ENCODE peak calls at places on chromosomes 12 and 14, in ten cellular contexts. U is pancreas, O is brain pericyte, A is stomach, S is aorta, V is A549, N is thoracic aorta, F is DMS53, M is HuH-7.5, K is left ventricle myocardium superior. B is an unnamed sample.

GRCh38 chr12:83823386-83824045 is 1089.1 kb downstream of the SLC6A15 start:
- DNase-seq in U (no peak), O (no peak), A (peak; percentile 63), S (peak; percentile 59), V (peak; percentile 61), N (no peak), F (peak; percentile 89), M (peak; percentile 10), K (peak; percentile 40), B (peak; percentile 3)

GRCh38 chr14:91029451-91030217 is 30.8 kb downstream of the RPS6KA5 start:
- DNase-seq in U (no peak), O (no peak), A (no peak), S (no peak), V (peak; percentile 10), N (no peak), F (peak; percentile 13), M (no peak), K (no peak), B (peak; percentile 15)

GRCh38 chr14:85471744-85472143 is 58.2 kb upstream of the FLRT2 start:
- DNase-seq in U (no peak), O (peak; percentile 84), A (no peak), S (no peak), V (peak; percentile 95), N (no peak), F (peak; percentile 91), M (peak; percentile 16), K (no peak), B (no peak)

GRCh38 chr14:92384461-92385133 is 61.6 kb downstream of the SLC24A4 start:
- DNase-seq in U (no peak), O (no peak), A (no peak), S (no peak), V (no peak), N (no peak), F (no peak), M (no peak), K (no peak), B (no peak)

GRCh38 chr12:56115329-56115728 is 1.1 kb upstream of the RPL41 start:
- DNase-seq in U (no peak), O (no peak), A (no peak), S (no peak), V (peak; percentile 33), N (no peak), F (peak; percentile 64), M (no peak), K (peak; percentile 38), B (no peak)

GRCh38 chr12:69435644-69436043 is 34.5 kb upstream of the FRS2 start:
- DNase-seq in U (no peak), O (no peak), A (no peak), S (no peak), V (no peak), N (no peak), F (peak; percentile 14), M (no peak), K (no peak), B (no peak)

GRCh38 chr12:127984386-127985055 is 282.4 kb upstream of the TMEM132C start:
- DNase-seq in U (no peak), O (no peak), A (no peak), S (no peak), V (no peak), N (no peak), F (no peak), M (no peak), K (no peak), B (no peak)

GRCh38 chr12:130876758-130877157 is 4.9 kb downstream of the RAN start:
- DNase-seq in U (no peak), O (no peak), A (no peak), S (no peak), V (no peak), N (no peak), F (no peak), M (no peak), K (no peak), B (no peak)

GRCh38 chr14:106166232-106166631 is 639.8 kb downstream of the TMEM121 start:
- DNase-seq in U (no peak), O (no peak), A (no peak), S (no peak), V (no peak), N (no peak), F (no peak), M (no peak), K (no peak), B (peak; percentile 15)

GRCh38 chr14:82999802-83000201 is 1466.1 kb upstream of the SEL1L start:
- DNase-seq in U (no peak), O (no peak), A (no peak), S (no peak), V (no peak), N (no peak), F (peak; percentile 9), M (no peak), K (no peak), B (no peak)

GRCh38 chr12:99059824-99060526 is 414.9 kb downstream of the APAF1 start:
- DNase-seq in U (no peak), O (no peak), A (no peak), S (no peak), V (no peak), N (no peak), F (no peak), M (no peak), K (peak; percentile 57), B (no peak)

GRCh38 chr14:84857571-84857970 is 672.4 kb upstream of the FLRT2 start:
- DNase-seq in U (no peak), O (no peak), A (no peak), S (no peak), V (no peak), N (no peak), F (peak; percentile 7), M (no peak), K (no peak), B (no peak)

GRCh38 chr12:122939151-122939550 is 27.1 kb downstream of the ABCB9 start:
- DNase-seq in U (no peak), O (no peak), A (no peak), S (no peak), V (no peak), N (no peak), F (no peak), M (no peak), K (no peak), B (no peak)

GRCh38 chr12:130878193-130879185 is 6.6 kb downstream of the RAN start:
- DNase-seq in U (no peak), O (no peak), A (no peak), S (no peak), V (no peak), N (no peak), F (peak; percentile 54), M (no peak), K (no peak), B (peak; percentile 38)

GRCh38 chr14:34018125-34018524 is 67.3 kb upstream of the EGLN3 start:
- DNase-seq in U (no peak), O (no peak), A (no peak), S (no peak), V (no peak), N (no peak), F (no peak), M (no peak), K (no peak), B (no peak)

B was measured in erythroblast.